ENCODE peak calls at places on chromosomes 3 and 15, in four cellular contexts. E, V, X and L are unnamed samples.

GRCh38 chr3:59566481-59566975 is 516.7 kb upstream of the CFAP20DC start:
- DNase-seq in X (no peak), V (no peak), E (no peak), L (no peak)

GRCh38 chr15:51374131-51374530 is 32.7 kb downstream of the GLDN start:
- DNase-seq in V (no peak), X (peak; percentile 66), E (no peak), L (no peak)

GRCh38 chr15:85172846-85173490 is 191.3 kb downstream of the PDE8A start:
- DNase-seq in E (peak; percentile 41), X (no peak), V (no peak), L (no peak)

GRCh38 chr3:144380832-144381231 is 409.2 kb downstream of the DIPK2A start:
- DNase-seq in E (no peak), X (no peak), V (no peak), L (peak; percentile 77)

GRCh38 chr15:66802087-66803001 is 100.3 kb downstream of the SMAD6 start:
- DNase-seq in V (no peak), E (peak; percentile 46), X (no peak), L (no peak)

GRCh38 chr3:130941793-130942192 is 47.9 kb downstream of the ATP2C1 start:
- DNase-seq in E (peak; percentile 19), X (no peak), V (no peak), L (no peak)

GRCh38 chr15:63601026-63601726 is 4.0 kb downstream of the FBXL22 start:
- DNase-seq in V (no peak), X (peak; percentile 44), E (no peak), L (no peak)

GRCh38 chr3:45180051-45180450 is 33.9 kb upstream of the CDCP1 start:
- DNase-seq in X (no peak), V (no peak), E (peak; percentile 52), L (no peak)

GRCh38 chr3:27758083-27758482 is 36.0 kb upstream of the EOMES start:
- DNase-seq in E (peak; percentile 92), X (no peak), V (peak; percentile 10), L (no peak)

GRCh38 chr3:186722457-186722856 is 5.3 kb downstream of the KNG1 start:
- DNase-seq in E (peak; percentile 5), X (peak; percentile 23), V (no peak), L (no peak)
- TF ChIP-seq CTCF in E (peak; percentile 27), X (peak; percentile 42), V (peak; percentile 9), L (peak; percentile 18)

GRCh38 chr3:137769321-137770065 is 5.4 kb downstream of the SOX14 start:
- DNase-seq in X (no peak), V (no peak), E (no peak), L (no peak)

GRCh38 chr3:137766069-137766960 is 2.2 kb downstream of the SOX14 start:
- DNase-seq in V (no peak), E (no peak), X (no peak), L (no peak)

GRCh38 chr3:137768361-137769320 is 4.5 kb downstream of the SOX14 start:
- DNase-seq in E (no peak), V (no peak), X (no peak), L (no peak)

GRCh38 chr3:137767146-137768020 is 3.3 kb downstream of the SOX14 start:
- DNase-seq in V (no peak), E (no peak), X (no peak), L (no peak)

GRCh38 chr3:137768021-137768360 is 3.9 kb downstream of the SOX14 start:
- DNase-seq in V (no peak), E (no peak), X (no peak), L (no peak)
- H3K4me3 ChIP-seq in V (peak overlapping the region; percentile 29), E (no peak overlapping the region), X (no peak overlapping the region), L (no peak overlapping the region)

DNA sequence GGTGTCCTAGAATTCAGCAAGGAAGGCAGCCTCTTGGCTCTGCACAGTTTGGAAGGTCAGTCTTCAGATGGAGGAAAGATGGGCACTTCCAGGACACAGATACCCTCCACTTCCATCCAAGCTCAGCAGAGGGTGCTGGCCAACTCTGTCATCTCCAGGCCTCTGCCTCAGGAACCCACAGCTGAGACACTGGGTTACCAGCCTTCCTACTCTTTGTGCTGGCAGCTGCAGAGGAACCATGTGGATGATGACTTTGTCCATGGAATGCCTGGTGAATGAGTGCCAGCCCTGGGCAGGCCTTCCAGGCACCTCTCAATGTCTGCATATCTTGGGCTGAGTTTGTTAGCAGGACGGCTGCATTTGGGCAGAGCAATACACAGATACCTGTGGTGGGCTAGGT is 325.6 kb upstream of the CTDSPL start:
- DNase-seq in V (no peak), E (no peak), X (no peak), L (no peak)
- TF ChIP-seq CTCF in V (no peak), E (no peak), X (no peak), L (peak; percentile 1)

GRCh38 chr15:43821505-43821904 is 3.0 kb downstream of the MFAP1 start:
- DNase-seq in X (no peak), E (no peak), V (peak; percentile 36), L (no peak)

GRCh38 chr15:43824302-43825246 is at the start of gene MFAP1:
- DNase-seq in E (peak; percentile 97), X (peak; percentile 92), V (peak; percentile 98), L (peak; percentile 95)

GRCh38 chr15:43828061-43828657 is 1.4 kb downstream of the WDR76 start:
- DNase-seq in E (peak; percentile 32), X (no peak), V (no peak), L (no peak)

GRCh38 chr15:43826029-43826507 is 734 bp upstream of the WDR76 start:
- DNase-seq in E (no peak), V (no peak), X (no peak), L (no peak)
- H3K4me3 ChIP-seq in E (peak overlapping the region; percentile 78), V (no peak overlapping the region), X (peak overlapping the region; percentile 77), L (no peak overlapping the region)